ENCODE peak calls at places on chromosomes 1 and 21, in five cellular contexts. One of them, this sample, is unnamed.

GRCh38 chr1:227459977-227460376 is 103.4 kb upstream of the ZNF678 start:
- DNase-seq in NT2/D1: no peak
- DNase-seq in HepG2: no peak
- DNase-seq in H1: no peak
- DNase-seq in HEK293T: no peak
- DNase-seq in this sample: no peak

GRCh38 chr1:68673771-68674170 is 176.9 kb upstream of the DEPDC1 start:
- DNase-seq in NT2/D1: no peak
- DNase-seq in HepG2: no peak
- DNase-seq in H1: no peak
- DNase-seq in HEK293T: no peak
- DNase-seq in this sample: no peak

GRCh38 chr21:43970551-43970950 is 41.6 kb upstream of the TRAPPC10 start:
- DNase-seq in NT2/D1: no peak
- DNase-seq in HepG2: no peak
- DNase-seq in H1: no peak
- DNase-seq in HEK293T: no peak
- DNase-seq in this sample: no peak

GRCh38 chr1:4482526-4482925 is 171.9 kb upstream of the AJAP1 start:
- DNase-seq in NT2/D1: no peak
- DNase-seq in HepG2: no peak
- DNase-seq in H1: no peak
- DNase-seq in HEK293T: no peak
- DNase-seq in this sample: no peak

GRCh38 chr21:25563399-25564116 is 43.7 kb downstream of the MRPL39 start:
- DNase-seq in NT2/D1: no peak
- DNase-seq in HepG2: no peak
- DNase-seq in H1: no peak
- DNase-seq in HEK293T: no peak
- DNase-seq in this sample: peak; percentile 87

GRCh38 chr1:181090653-181091126 is 2.2 kb downstream of the IER5 start:
- DNase-seq in NT2/D1: no peak
- DNase-seq in HepG2: no peak
- DNase-seq in H1: no peak
- DNase-seq in HEK293T: no peak
- DNase-seq in this sample: no peak

GRCh38 chr1:167825419-167826079 is 88.4 kb downstream of the ADCY10 start:
- DNase-seq in NT2/D1: no peak
- DNase-seq in HepG2: no peak
- DNase-seq in H1: no peak
- DNase-seq in HEK293T: no peak
- DNase-seq in this sample: no peak

GRCh38 chr1:47471163-47471562 is 33.3 kb downstream of the FOXD2 start:
- DNase-seq in NT2/D1: no peak
- DNase-seq in HepG2: no peak
- DNase-seq in H1: no peak
- DNase-seq in HEK293T: no peak
- DNase-seq in this sample: no peak

GRCh38 chr1:29975036-29975694 is 738.8 kb downstream of the PTPRU start:
- DNase-seq in NT2/D1: peak; percentile 86
- DNase-seq in HepG2: peak; percentile 5
- DNase-seq in H1: peak; percentile 81
- DNase-seq in HEK293T: peak; percentile 52
- DNase-seq in this sample: no peak

GRCh38 chr1:18761948-18762905 is 97.2 kb downstream of the TAS1R2 start:
- DNase-seq in NT2/D1: no peak
- DNase-seq in HepG2: no peak
- DNase-seq in H1: no peak
- DNase-seq in HEK293T: no peak
- DNase-seq in this sample: no peak

GRCh38 chr1:236460103-236460502 is 63.7 kb upstream of the LGALS8 start:
- DNase-seq in NT2/D1: no peak
- DNase-seq in HepG2: no peak
- DNase-seq in H1: no peak
- DNase-seq in HEK293T: no peak
- DNase-seq in this sample: no peak

GRCh38 chr1:175918364-175918801 is 175.0 kb upstream of the TNR start:
- DNase-seq in NT2/D1: peak; percentile 68
- DNase-seq in HepG2: no peak
- DNase-seq in H1: no peak
- DNase-seq in HEK293T: no peak
- DNase-seq in this sample: no peak

GRCh38 chr1:40270152-40270834 is 12.3 kb downstream of the ZMPSTE24 start:
- DNase-seq in NT2/D1: no peak
- DNase-seq in HepG2: no peak
- DNase-seq in H1: no peak
- DNase-seq in HEK293T: no peak
- DNase-seq in this sample: no peak

GRCh38 chr21:28963831-28964230 is 28.8 kb downstream of the LTN1 start:
- DNase-seq in NT2/D1: no peak
- DNase-seq in HepG2: no peak
- DNase-seq in H1: no peak
- DNase-seq in HEK293T: no peak
- DNase-seq in this sample: no peak

GRCh38 chr1:58790313-58790712 is 6.5 kb upstream of the JUN start:
- DNase-seq in NT2/D1: no peak
- DNase-seq in HepG2: no peak
- DNase-seq in H1: no peak
- DNase-seq in HEK293T: no peak
- DNase-seq in this sample: no peak

GRCh38 chr1:58791106-58791505 is 7.3 kb upstream of the JUN start:
- DNase-seq in NT2/D1: no peak
- DNase-seq in HepG2: no peak
- DNase-seq in H1: no peak
- DNase-seq in HEK293T: no peak
- DNase-seq in this sample: no peak

GRCh38 chr1:58789322-58789856 is 5.5 kb upstream of the JUN start:
- DNase-seq in NT2/D1: no peak
- DNase-seq in HepG2: no peak
- DNase-seq in H1: no peak
- DNase-seq in HEK293T: no peak
- DNase-seq in this sample: no peak

GRCh38 chr1:58794585-58794984 is 10.7 kb upstream of the JUN start:
- DNase-seq in NT2/D1: no peak
- DNase-seq in HepG2: no peak
- DNase-seq in H1: no peak
- DNase-seq in HEK293T: no peak
- DNase-seq in this sample: no peak

GRCh38 chr1:58792851-58793250 is 9.0 kb upstream of the JUN start:
- DNase-seq in NT2/D1: no peak
- DNase-seq in HepG2: no peak
- DNase-seq in H1: no peak
- DNase-seq in HEK293T: no peak
- DNase-seq in this sample: no peak
- TF ChIP-seq SUZ12 in NT2/D1: no peak
- TF ChIP-seq SUZ12 in HepG2: no peak
- TF ChIP-seq SUZ12 in H1: no peak
- TF ChIP-seq SUZ12 in HEK293T: no peak
- TF ChIP-seq SUZ12 in this sample: no peak

DNA sequence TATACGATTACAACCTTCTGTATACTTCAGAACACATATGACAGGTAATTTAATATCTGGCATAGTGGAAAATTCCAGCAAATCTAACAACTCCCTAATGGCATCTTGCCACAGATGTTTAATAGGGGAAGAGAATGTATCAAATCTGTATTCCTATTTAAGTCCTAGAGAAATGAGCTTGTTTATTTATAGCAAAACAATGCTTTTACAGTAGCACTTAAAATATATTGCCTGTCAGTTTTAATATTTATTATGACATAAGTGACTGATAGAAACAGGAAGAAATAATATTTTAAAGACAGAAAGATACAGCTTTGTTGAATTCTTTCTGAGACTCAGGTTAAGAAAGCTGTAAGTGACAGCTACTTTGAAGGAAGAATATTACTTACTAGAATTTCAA is 1101.9 kb upstream of the B3GALT2 start:
- DNase-seq in NT2/D1: no peak
- DNase-seq in HepG2: no peak
- DNase-seq in H1: no peak
- DNase-seq in HEK293T: no peak
- DNase-seq in this sample: no peak
- TF ChIP-seq SUZ12 in NT2/D1: no peak
- TF ChIP-seq SUZ12 in HepG2: no peak
- TF ChIP-seq SUZ12 in H1: no peak
- TF ChIP-seq SUZ12 in HEK293T: no peak
- TF ChIP-seq SUZ12 in this sample: no peak

GRCh38 chr1:54362881-54363340 is 43.3 kb downstream of the SSBP3 start:
- DNase-seq in NT2/D1: no peak
- DNase-seq in HepG2: no peak
- DNase-seq in H1: no peak
- DNase-seq in HEK293T: no peak
- DNase-seq in this sample: no peak
- TF ChIP-seq SUZ12 in NT2/D1: no peak
- TF ChIP-seq SUZ12 in HepG2: no peak
- TF ChIP-seq SUZ12 in H1: no peak
- TF ChIP-seq SUZ12 in HEK293T: no peak
- TF ChIP-seq SUZ12 in this sample: no peak

GRCh38 chr1:169565335-169566271 is 20.7 kb downstream of the F5 start:
- DNase-seq in NT2/D1: no peak
- DNase-seq in HepG2: peak; percentile 65
- DNase-seq in H1: no peak
- DNase-seq in HEK293T: no peak
- DNase-seq in this sample: no peak
- TF ChIP-seq SUZ12 in NT2/D1: no peak
- TF ChIP-seq SUZ12 in HepG2: no peak
- TF ChIP-seq SUZ12 in H1: no peak
- TF ChIP-seq SUZ12 in HEK293T: no peak
- TF ChIP-seq SUZ12 in this sample: no peak

DNA sequence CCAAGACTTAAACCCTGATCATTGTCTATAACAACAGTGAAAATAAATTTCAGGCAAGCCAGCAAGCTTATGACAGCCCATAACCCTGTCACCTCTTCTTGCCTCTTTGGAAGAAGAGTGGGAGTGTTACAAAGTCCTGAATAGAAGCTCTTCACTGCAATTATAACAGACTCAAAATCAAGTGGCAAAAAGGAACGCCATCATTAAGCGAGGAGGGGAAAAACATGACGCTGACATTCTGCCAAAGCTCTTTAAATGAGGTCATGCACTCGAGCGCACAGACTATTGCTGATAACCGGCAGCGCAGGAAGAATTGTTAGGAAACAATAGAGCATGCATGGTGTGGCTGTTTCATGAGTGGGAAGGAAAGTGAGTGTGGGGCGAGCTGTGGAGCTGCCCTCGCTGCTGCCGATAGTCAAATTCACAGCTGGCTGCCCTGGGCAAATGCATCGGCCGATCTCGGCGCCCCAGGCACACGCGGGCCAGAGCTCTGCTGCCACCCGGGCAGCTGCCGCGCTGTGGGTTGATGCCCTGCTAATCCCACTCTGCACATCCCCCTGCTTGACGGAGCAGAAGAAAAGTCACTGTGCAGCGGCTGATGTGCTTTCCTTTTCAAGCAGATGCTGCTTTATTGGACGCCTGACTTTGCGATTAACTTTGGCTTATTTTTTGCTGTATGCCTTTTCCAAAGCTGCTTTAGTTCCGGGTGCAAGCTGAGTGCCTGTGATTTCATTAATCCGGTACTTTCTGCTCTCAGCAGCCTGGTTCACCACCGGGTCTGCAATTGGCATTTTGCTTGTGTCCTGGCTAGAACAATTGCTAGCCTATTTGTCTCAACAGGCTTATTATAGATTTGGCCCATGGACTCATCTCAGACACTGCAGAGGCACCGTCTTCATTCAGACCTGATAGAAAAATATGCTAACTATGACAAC is 102.4 kb upstream of the ST6GALNAC5 start:
- DNase-seq in NT2/D1: no peak
- DNase-seq in HepG2: no peak
- DNase-seq in H1: no peak
- DNase-seq in HEK293T: peak; percentile 43
- DNase-seq in this sample: no peak
- TF ChIP-seq SUZ12 in NT2/D1: no peak
- TF ChIP-seq SUZ12 in HepG2: no peak
- TF ChIP-seq SUZ12 in H1: no peak
- TF ChIP-seq SUZ12 in HEK293T: no peak
- TF ChIP-seq SUZ12 in this sample: no peak

GRCh38 chr1:109241344-109241743 is 8.0 kb upstream of the CELSR2 start:
- DNase-seq in NT2/D1: no peak
- DNase-seq in HepG2: no peak
- DNase-seq in H1: no peak
- DNase-seq in HEK293T: no peak
- DNase-seq in this sample: no peak
- TF ChIP-seq SUZ12 in NT2/D1: no peak
- TF ChIP-seq SUZ12 in HepG2: no peak
- TF ChIP-seq SUZ12 in H1: no peak
- TF ChIP-seq SUZ12 in HEK293T: no peak
- TF ChIP-seq SUZ12 in this sample: no peak